ENCODE peak calls at places on chromosomes 4 and X, in nine cellular contexts. M is cardiac fibroblast; J is GM12878; Z is CD8-positive, alpha-beta T cell; V is GM12865; A is Panc1; S is body of pancreas; C is kidney; Y is ascending aorta. I is an unnamed sample.

GRCh38 chr4:146051724-146052396 is 113.2 kb upstream of the ZNF827 start:
- DNase-seq in A (no peak), V (no peak), M (peak; percentile 87), J (no peak), C (no peak), S (no peak), Z (no peak), Y (no peak), I (no peak)

GRCh38 chr4:27318740-27319139 is 458.1 kb downstream of the STIM2 start:
- DNase-seq in Z (no peak), Y (no peak), S (peak; percentile 51), V (peak; percentile 26), A (no peak), C (no peak), J (peak; percentile 2), M (peak; percentile 10), I (no peak)

GRCh38 chr4:150136481-150136880 is 58.2 kb downstream of the DCLK2 start:
- DNase-seq in V (no peak), S (no peak), J (no peak), M (peak; percentile 21), C (no peak), A (no peak), Y (no peak), Z (no peak), I (no peak)

GRCh38 chr4:76597423-76597979 is 162.5 kb downstream of the SHROOM3 start:
- DNase-seq in C (no peak), M (no peak), A (no peak), J (no peak), S (no peak), V (no peak), Y (no peak), Z (no peak), I (no peak)

GRCh38 chrX:103918050-103918449 is 44.4 kb upstream of the TMSB15B start:
- DNase-seq in V (peak; percentile 76), Y (no peak), Z (peak; percentile 42), J (no peak), C (no peak), S (peak; percentile 63), M (peak; percentile 65), A (no peak), I (peak; percentile 19)

GRCh38 chrX:67543818-67544217 is at the start of gene AR:
- DNase-seq in A (no peak), M (peak; percentile 53), Y (peak; percentile 17), V (no peak), Z (no peak), J (no peak), S (peak; percentile 62), C (peak; percentile 88), I (no peak)

GRCh38 chr4:3251691-3252479 is 2.9 kb downstream of the MSANTD1 start:
- DNase-seq in Z (no peak), J (no peak), Y (no peak), V (no peak), A (no peak), M (no peak), C (peak; percentile 68), S (peak; percentile 3), I (no peak)

GRCh38 chr4:7973545-7973981 is 33.9 kb upstream of the AFAP1 start:
- DNase-seq in C (no peak), J (no peak), M (peak; percentile 64), V (peak; percentile 31), S (no peak), A (no peak), Z (no peak), Y (no peak), I (no peak)

GRCh38 chr4:118278473-118279274 is 74.1 kb downstream of the PRSS12 start:
- DNase-seq in M (peak; percentile 92), S (peak; percentile 99), C (peak; percentile 99), V (peak; percentile 99), A (peak; percentile 69), J (peak; percentile 89), Z (peak; percentile 98), Y (peak; percentile 88), I (peak; percentile 93)

GRCh38 chr4:118279328-118279727 is 73.5 kb downstream of the PRSS12 start:
- DNase-seq in M (no peak), Z (no peak), J (no peak), A (no peak), C (no peak), Y (no peak), S (no peak), V (peak; percentile 19), I (no peak)

GRCh38 chr4:118280501-118281218 is 72.1 kb downstream of the PRSS12 start:
- DNase-seq in Z (peak; percentile 36), C (no peak), M (peak; percentile 87), Y (no peak), A (peak; percentile 41), J (peak; percentile 38), S (peak; percentile 72), V (peak; percentile 74), I (no peak)

GRCh38 chr4:118281611-118282442 is 71.0 kb downstream of the PRSS12 start:
- DNase-seq in A (no peak), V (peak; percentile 46), J (no peak), Y (no peak), M (peak; percentile 52), Z (no peak), C (peak; percentile 65), S (peak; percentile 49), I (no peak)

DNA sequence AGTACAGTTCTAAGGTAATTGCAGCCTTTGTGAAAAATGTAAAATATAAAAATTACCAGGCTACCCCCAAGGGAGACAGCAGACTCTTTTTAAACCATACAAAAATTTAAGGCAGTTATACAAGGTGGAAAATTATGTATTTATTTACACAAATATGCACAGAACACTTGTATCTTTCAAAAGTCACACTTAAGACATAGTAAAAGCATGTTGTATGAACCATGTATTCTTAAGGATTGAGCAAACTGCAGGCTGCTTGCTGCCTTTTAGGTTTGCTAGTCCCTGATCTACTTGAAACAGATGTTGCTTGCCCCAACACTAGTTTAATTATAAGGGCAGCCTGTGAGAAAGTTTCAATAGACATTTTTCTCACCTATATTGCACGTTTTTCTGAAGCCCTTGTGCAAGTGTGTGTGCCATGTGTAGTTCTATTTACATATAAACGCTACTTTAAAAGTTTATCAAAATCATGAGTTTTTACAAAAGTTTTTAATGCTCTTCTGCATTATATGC is 72.8 kb downstream of the PRSS12 start:
- DNase-seq in V (peak; percentile 18), Z (no peak), C (no peak), Y (no peak), A (no peak), S (no peak), J (no peak), M (no peak), I (no peak)
- H3K4me3 ChIP-seq in V (peak overlapping the region; percentile 64), Z (peak overlapping the region; percentile 69), C (peak overlapping the region; percentile 85), Y (peak overlapping the region; percentile 87), A (peak overlapping the region; percentile 97), S (peak overlapping the region; percentile 73), J (peak overlapping the region; percentile 82), M (peak overlapping the region; percentile 80), I (peak overlapping the region; percentile 95)

GRCh38 chrX:125505207-125505606 is 185.5 kb downstream of the TEX13C start:
- DNase-seq in Y (no peak), Z (no peak), S (no peak), J (no peak), M (peak; percentile 63), C (no peak), A (no peak), V (no peak), I (no peak)

GRCh38 chrX:125507119-125507518 is 187.4 kb downstream of the TEX13C start:
- DNase-seq in M (peak; percentile 81), Y (no peak), S (no peak), A (no peak), J (no peak), C (no peak), V (no peak), Z (no peak), I (no peak)

DNA sequence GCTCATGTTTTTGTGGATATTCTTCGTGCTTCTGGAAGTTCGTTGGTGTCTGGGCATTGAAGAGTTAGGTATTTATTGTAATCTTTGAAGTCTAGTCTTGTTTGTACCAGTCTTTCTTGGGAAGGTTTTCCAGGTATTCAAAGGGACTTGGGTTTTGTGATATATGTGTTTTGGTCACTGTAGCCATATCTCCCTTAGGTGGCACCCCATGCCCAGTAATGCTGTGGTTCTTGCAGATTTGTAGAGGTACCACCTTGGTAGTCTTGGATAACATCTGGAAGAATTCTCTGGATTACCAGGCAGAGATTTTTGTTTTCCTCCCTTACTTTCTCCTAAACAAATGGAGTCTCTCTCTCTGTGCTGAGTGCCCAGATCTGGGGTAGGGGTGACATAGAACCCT is 184.1 kb downstream of the TEX13C start:
- DNase-seq in Y (no peak), V (no peak), C (no peak), S (no peak), J (no peak), M (peak; percentile 2), A (no peak), Z (no peak), I (no peak)
- TF ChIP-seq CTCF in Y (no peak), V (no peak), C (no peak), S (no peak), J (no peak), M (no peak), A (no peak), Z (no peak), I (no peak)

GRCh38 chr4:148053298-148054003 is 321.6 kb downstream of the ARHGAP10 start:
- DNase-seq in V (no peak), C (no peak), Y (no peak), M (no peak), J (no peak), S (no peak), A (no peak), Z (no peak), I (no peak)

GRCh38 chr4:148056879-148057278 is 325.0 kb downstream of the ARHGAP10 start:
- DNase-seq in Y (peak; percentile 31), A (peak; percentile 5), C (no peak), S (peak; percentile 38), Z (peak; percentile 60), M (peak; percentile 70), J (peak; percentile 95), V (peak; percentile 94), I (peak; percentile 91)

GRCh38 chr4:148052448-148052847 is 320.6 kb downstream of the ARHGAP10 start:
- DNase-seq in Y (no peak), S (no peak), Z (peak; percentile 25), M (no peak), V (peak; percentile 24), C (no peak), J (no peak), A (no peak), I (no peak)

GRCh38 chr4:148055844-148056243 is 324.0 kb downstream of the ARHGAP10 start:
- DNase-seq in Z (no peak), J (no peak), M (no peak), Y (no peak), A (no peak), V (no peak), S (no peak), C (no peak), I (no peak)

DNA sequence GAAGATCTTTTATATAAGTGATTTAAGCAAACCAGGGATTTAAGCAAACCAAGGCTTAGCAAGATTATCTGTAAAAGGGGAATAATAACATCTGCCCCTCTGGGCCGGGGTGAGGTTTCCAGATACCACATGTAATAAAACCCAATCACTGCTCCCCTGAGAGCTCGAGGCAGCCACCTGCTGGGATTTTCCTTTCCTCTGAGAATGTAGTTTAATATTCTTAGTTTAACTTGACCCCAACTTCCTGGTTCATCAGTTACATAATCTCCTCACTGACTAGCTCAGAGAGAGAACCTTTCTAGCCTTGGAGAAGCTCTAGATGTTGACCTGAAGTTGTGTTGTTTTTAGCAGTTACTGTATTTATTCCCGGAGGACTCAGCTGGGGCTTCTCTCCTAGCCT is 322.4 kb downstream of the ARHGAP10 start:
- DNase-seq in M (no peak), Y (no peak), Z (no peak), A (no peak), V (peak; percentile 21), C (no peak), S (no peak), J (no peak), I (no peak)
- H3K4me3 ChIP-seq in M (no peak overlapping the region), Y (no peak overlapping the region), Z (no peak overlapping the region), A (no peak overlapping the region), V (no peak overlapping the region), C (no peak overlapping the region), S (no peak overlapping the region), J (no peak overlapping the region), I (no peak overlapping the region)

DNA sequence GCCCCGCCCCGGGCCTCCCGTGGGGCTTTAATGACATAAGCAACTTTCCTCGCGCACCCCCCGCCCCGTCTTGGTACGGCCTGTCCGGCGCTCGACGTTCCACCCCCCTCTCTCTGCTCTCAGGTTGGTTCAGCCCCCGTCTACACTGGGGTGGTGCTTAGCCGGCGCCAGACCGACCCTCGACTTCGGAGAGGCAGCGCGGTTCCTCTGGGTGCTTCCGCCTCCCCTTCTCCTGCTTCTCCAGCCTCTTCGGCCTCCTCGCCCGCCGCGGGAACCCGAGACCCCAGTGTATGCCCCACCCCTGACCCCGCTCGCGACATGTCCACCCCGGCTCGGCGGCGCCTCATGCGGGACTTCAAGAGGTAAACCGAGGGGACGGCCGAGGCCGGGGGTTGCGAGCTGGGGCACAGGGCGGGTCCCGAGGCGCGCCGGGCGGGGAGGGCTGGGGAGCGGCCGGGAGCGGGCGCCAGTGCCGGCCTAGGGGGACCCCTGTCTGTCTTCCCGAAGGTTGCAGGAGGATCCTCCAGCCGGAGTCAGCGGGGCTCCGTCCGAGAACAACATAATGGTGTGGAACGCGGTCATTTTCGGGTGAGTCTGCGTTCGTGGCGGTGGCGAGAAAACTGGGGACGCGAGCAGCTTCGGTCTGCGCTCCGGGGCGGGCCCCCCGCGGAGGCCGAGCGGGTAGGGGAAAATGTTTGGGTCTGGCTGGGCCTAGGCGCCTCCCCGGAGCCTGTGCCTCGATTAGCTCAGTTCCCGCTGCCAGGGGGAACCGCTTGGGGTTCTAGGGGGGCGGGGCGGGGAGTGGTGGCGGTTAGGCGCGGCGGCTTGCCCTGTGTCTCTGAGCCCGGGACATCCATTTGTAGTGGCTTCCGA is at the start of gene UBE2A:
- DNase-seq in J (peak; percentile 53), Z (peak; percentile 87), Y (peak; percentile 45), M (peak; percentile 93), S (peak; percentile 91), C (peak; percentile 96), V (peak; percentile 96), A (no peak), I (peak; percentile 80)
- TF ChIP-seq CTCF in J (peak; percentile 32), Z (no peak), Y (peak; percentile 7), M (peak; percentile 29), S (peak; percentile 15), C (no peak), V (no peak), A (peak; percentile 62), I (peak; percentile 18)

I was measured in GM12864.